ENCODE peak calls at places on chromosomes 4 and X, in seven cellular contexts. G is GM23338, Q is D721Med, J is GM10248, V is cardiac muscle cell, C is neural progenitor cell, T is fibroblast of mammary gland. X is an unnamed sample.

GRCh38 chrX:115260330-115260729 is 26.4 kb upstream of the LRCH2 start:
- DNase-seq in V (peak; percentile 5), J (no peak), T (peak; percentile 1), Q (no peak), C (no peak), G (no peak), X (no peak)

GRCh38 chrX:120271218-120271617 is 20.6 kb downstream of the ZBTB33 start:
- DNase-seq in J (no peak), G (no peak), V (no peak), C (no peak), Q (no peak), T (peak; percentile 2), X (no peak)

GRCh38 chr4:114015444-114015899 is 36.0 kb upstream of the ARSJ start:
- DNase-seq in C (no peak), Q (no peak), T (peak; percentile 99), V (peak; percentile 94), G (no peak), J (no peak), X (no peak)

GRCh38 chrX:32954125-32954524 is 257.2 kb downstream of the DMD start:
- DNase-seq in C (no peak), Q (no peak), G (no peak), T (no peak), J (no peak), V (no peak), X (no peak)

GRCh38 chrX:151921292-151921691 is 8.6 kb downstream of the MAGEA4 start:
- DNase-seq in Q (no peak), V (no peak), T (no peak), J (no peak), C (no peak), G (no peak), X (no peak)

GRCh38 chr4:7752649-7753048 is 187.0 kb downstream of the AFAP1 start:
- DNase-seq in V (no peak), T (peak; percentile 27), G (no peak), J (no peak), C (no peak), Q (no peak), X (no peak)

GRCh38 chrX:63513825-63514574 is 162.9 kb upstream of the SPIN4 start:
- DNase-seq in Q (no peak), V (peak; percentile 77), G (no peak), C (no peak), T (peak; percentile 85), J (no peak), X (no peak)

GRCh38 chrX:110180928-110181310 is 137.0 kb downstream of the AMMECR1 start:
- DNase-seq in V (peak; percentile 11), C (no peak), G (no peak), T (peak; percentile 83), Q (no peak), J (no peak), X (no peak)

GRCh38 chr4:73573794-73574528 is 46.3 kb downstream of the RASSF6 start:
- DNase-seq in J (peak; percentile 45), T (peak; percentile 87), Q (peak; percentile 16), G (peak; percentile 96), C (peak; percentile 91), V (peak; percentile 94), X (peak; percentile 75)

GRCh38 chr4:38950159-38950558 is 82.0 kb downstream of the TMEM156 start:
- DNase-seq in J (no peak), G (no peak), V (peak; percentile 56), Q (no peak), C (no peak), T (peak; percentile 32), X (no peak)

GRCh38 chr4:38383646-38384121 is 280.3 kb upstream of the KLF3 start:
- DNase-seq in J (no peak), V (no peak), T (peak; percentile 56), C (no peak), Q (no peak), G (no peak), X (peak; percentile 27)

GRCh38 chrX:37302569-37302968 is 46.6 kb upstream of the PRRG1 start:
- DNase-seq in T (peak; percentile 5), C (peak; percentile 27), V (peak; percentile 68), J (no peak), Q (no peak), G (peak; percentile 52), X (no peak)

GRCh38 chr4:119517361-119518229 is 111.0 kb downstream of the PDE5A start:
- DNase-seq in J (no peak), V (peak; percentile 63), C (no peak), T (peak; percentile 39), G (no peak), Q (no peak), X (no peak)

GRCh38 chr4:145954924-145955339 is 16.3 kb upstream of the ZNF827 start:
- DNase-seq in V (peak; percentile 88), C (no peak), G (no peak), J (no peak), Q (no peak), T (peak; percentile 98), X (no peak)

GRCh38 chr4:15757084-15757483 is 21.0 kb upstream of the CD38 start:
- DNase-seq in C (no peak), G (no peak), V (no peak), J (no peak), T (no peak), Q (no peak), X (no peak)

GRCh38 chr4:81723044-81723884 is 251.6 kb upstream of the RASGEF1B start:
- DNase-seq in J (no peak), Q (no peak), V (no peak), C (no peak), G (no peak), T (no peak), X (no peak)

GRCh38 chrX:48513670-48514069 is 4.9 kb downstream of the PORCN start:
- DNase-seq in V (no peak), C (no peak), J (no peak), T (no peak), G (no peak), Q (no peak), X (no peak)

GRCh38 chr4:169659736-169660670 is 39.6 kb downstream of the CLCN3 start:
- DNase-seq in Q (no peak), T (peak; percentile 99), G (peak; percentile 87), V (peak; percentile 99), C (peak; percentile 79), J (peak; percentile 55), X (peak; percentile 39)

GRCh38 chr4:99856166-99856565 is 38.1 kb downstream of the LAMTOR3 start:
- DNase-seq in C (no peak), G (no peak), V (peak; percentile 51), J (no peak), T (peak; percentile 71), Q (no peak), X (no peak)

GRCh38 chr4:54784188-54784671 is 126.5 kb downstream of the KIT start:
- DNase-seq in C (no peak), Q (no peak), J (no peak), V (peak; percentile 94), T (peak; percentile 89), G (no peak), X (no peak)

GRCh38 chr4:85720736-85721135 is 245.8 kb downstream of the ARHGAP24 start:
- DNase-seq in J (no peak), Q (no peak), V (peak; percentile 62), C (no peak), G (no peak), T (peak; percentile 60), X (no peak)

GRCh38 chr4:176534566-176534965 is 214.8 kb downstream of the SPCS3 start:
- DNase-seq in Q (no peak), J (no peak), G (no peak), C (no peak), V (peak; percentile 58), T (peak; percentile 93), X (no peak)

GRCh38 chr4:68744368-68744767 is 71.4 kb upstream of the UGT2B10 start:
- DNase-seq in V (no peak), J (no peak), T (no peak), C (no peak), Q (no peak), G (no peak), X (no peak)

GRCh38 chr4:31023724-31024123 is 303.6 kb downstream of the PCDH7 start:
- DNase-seq in V (no peak), C (no peak), J (no peak), G (no peak), Q (no peak), T (no peak), X (no peak)

GRCh38 chr4:145920205-145920604 is 18.4 kb downstream of the ZNF827 start:
- DNase-seq in C (no peak), V (peak; percentile 97), G (no peak), J (no peak), Q (no peak), T (peak; percentile 99), X (no peak)

GRCh38 chrX:127030011-127030738 is 210.6 kb downstream of the PRR32 start:
- DNase-seq in J (no peak), G (no peak), V (no peak), T (no peak), C (no peak), Q (no peak), X (no peak)

GRCh38 chrX:15882704-15883539 is 28.3 kb upstream of the AP1S2 start:
- DNase-seq in C (no peak), Q (no peak), T (peak; percentile 63), V (peak; percentile 43), J (no peak), G (no peak), X (no peak)

GRCh38 chr4:98786866-98787265 is 128.5 kb upstream of the TSPAN5 start:
- DNase-seq in C (no peak), J (no peak), V (peak; percentile 38), T (peak; percentile 11), G (no peak), Q (no peak), X (no peak)
- TF ChIP-seq CTCF in C (peak; percentile 18), J (no peak), V (peak; percentile 27), T (peak; percentile 26), G (peak; percentile 43), Q (no peak), X (no peak)

GRCh38 chrX:24376403-24376802 is 16.0 kb downstream of the SUPT20HL1 start:
- DNase-seq in J (no peak), C (no peak), T (no peak), V (no peak), G (no peak), Q (no peak), X (no peak)
- TF ChIP-seq CTCF in J (no peak), C (no peak), T (no peak), V (no peak), G (no peak), Q (no peak), X (no peak)

DNA sequence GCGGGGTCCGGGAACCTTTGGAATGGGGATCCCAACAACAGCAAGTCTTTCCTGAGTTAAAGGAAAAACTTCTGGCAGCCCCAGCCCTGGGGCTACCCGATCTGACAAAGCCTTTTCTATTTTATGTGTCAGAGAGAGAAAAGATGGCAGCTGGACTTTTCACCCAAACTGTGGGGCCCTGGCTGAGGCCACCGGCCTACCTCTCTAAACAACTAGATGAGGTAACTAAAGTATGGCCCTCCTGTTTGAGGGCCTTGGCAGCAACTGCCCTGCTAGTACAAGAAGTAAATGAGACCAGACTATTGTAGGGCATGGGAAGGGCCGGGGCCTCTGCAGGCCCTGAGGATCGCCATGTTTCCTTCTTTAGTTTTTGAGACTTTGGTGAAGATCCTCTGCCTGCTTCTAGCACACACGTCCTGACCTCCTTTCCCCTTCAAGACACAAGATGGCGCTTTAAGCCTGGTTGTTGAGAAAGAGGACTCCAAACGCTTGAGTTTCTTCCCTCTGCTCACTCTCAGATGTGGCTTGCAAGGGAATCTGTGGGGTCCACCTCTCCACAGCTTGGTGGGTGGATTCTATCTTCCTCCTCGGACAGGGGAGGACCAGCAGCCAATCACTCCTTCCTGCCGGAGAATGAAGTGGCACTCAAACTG is 18.5 kb upstream of the DRD5 start:
- DNase-seq in G (peak; percentile 87), J (peak; percentile 73), V (peak; percentile 88), C (peak; percentile 88), Q (no peak), T (peak; percentile 64), X (peak; percentile 52)
- TF ChIP-seq CTCF in G (peak; percentile 96), J (peak; percentile 83), V (peak; percentile 77), C (peak; percentile 81), Q (peak; percentile 80), T (peak; percentile 67), X (peak; percentile 60)

GRCh38 chr4:116668190-116668589 is 417.2 kb downstream of the TRAM1L1 start:
- DNase-seq in J (no peak), C (peak; percentile 16), V (no peak), Q (no peak), G (peak; percentile 51), T (no peak), X (no peak)
- TF ChIP-seq CTCF in J (no peak), C (peak; percentile 48), V (no peak), Q (peak; percentile 6), G (peak; percentile 71), T (no peak), X (no peak)